ENCODE peak calls at places on chromosomes 13 and 19, in four cellular contexts. E is right lobe of liver; U is AG10803; Y is stimulated activated CD8-positive, alpha-beta memory T cell treated with anti-CD3 and anti-CD28 coated beads, Interleukin-7, amount 100 ng/mL, for 48 hours. L is an unnamed sample.

GRCh38 chr13:50668882-50669281 is 174.6 kb downstream of the DLEU7 start:
- DNase-seq in E (no peak), U (no peak), Y (no peak), L (no peak)

GRCh38 chr19:42111811-42112210 is 20.4 kb downstream of the POU2F2 start:
- DNase-seq in E (no peak), U (peak; percentile 87), Y (no peak), L (no peak)

GRCh38 chr13:96771501-96772367 is 222.5 kb downstream of the OXGR1 start:
- DNase-seq in E (no peak), U (peak; percentile 17), Y (no peak), L (no peak)

GRCh38 chr13:97310809-97311436 is 88.8 kb downstream of the MBNL2 start:
- DNase-seq in E (no peak), U (no peak), Y (no peak), L (no peak)

GRCh38 chr13:113371061-113371460 is 7.1 kb upstream of the GRTP1 start:
- DNase-seq in E (no peak), U (no peak), Y (no peak), L (no peak)

GRCh38 chr19:3580156-3580955 is 4.9 kb upstream of the GIPC3 start:
- DNase-seq in E (no peak), U (peak; percentile 95), Y (no peak), L (no peak)

GRCh38 chr13:94182185-94182761 is 297.2 kb downstream of the DCT start:
- DNase-seq in E (no peak), U (no peak), Y (no peak), L (no peak)

GRCh38 chr19:31119951-31120690 is 229.1 kb downstream of the TSHZ3 start:
- DNase-seq in E (no peak), U (peak; percentile 42), Y (no peak), L (no peak)

GRCh38 chr13:114107686-114108081 is 24.7 kb downstream of the RASA3 start:
- DNase-seq in E (peak; percentile 9), U (peak; percentile 70), Y (no peak), L (no peak)

GRCh38 chr19:32453736-32454135 is 48.2 kb downstream of the DPY19L3 start:
- DNase-seq in E (no peak), U (peak; percentile 3), Y (no peak), L (no peak)

GRCh38 chr13:41610426-41610825 is 153.1 kb downstream of the RGCC start:
- DNase-seq in E (no peak), U (peak; percentile 99), Y (no peak), L (no peak)

GRCh38 chr19:49200238-49200862 is 42.8 kb downstream of the TRPM4 start:
- DNase-seq in E (no peak), U (no peak), Y (no peak), L (no peak)

GRCh38 chr19:42129399-42130253 is 2.6 kb downstream of the POU2F2 start:
- DNase-seq in E (peak; percentile 34), U (peak; percentile 90), Y (no peak), L (no peak)

L was measured in activated CD8-positive, alpha-beta memory T cell treated with anti-CD3 and anti-CD28 coated beads for 48 hours.